ENCODE peak calls at places on chromosomes 7 and 10, in seven cellular contexts. Q is SK-N-SH, C is lung, Z is posterior vena cava, P is ELR, K is astrocyte of the spinal cord, L is mesenchymal stem cell. Y is an unnamed sample.
A peak's percentile ranks its signal among the peaks of the same experiment; 100 is the strongest.

GRCh38 chr7:30255096-30255769 is 29.2 kb upstream of the ZNRF2 start:
- DNase-seq in Q (no peak), C (no peak), Z (no peak), P (no peak), K (no peak), L (no peak), Y (no peak)

GRCh38 chr7:114481995-114482394 is 67.4 kb downstream of the FOXP2 start:
- DNase-seq in Q (no peak), C (no peak), Z (no peak), P (peak; percentile 43), K (peak; percentile 19), L (peak; percentile 2), Y (peak; percentile 7)

GRCh38 chr7:74164985-74165456 is 9.1 kb upstream of the EIF4H start:
- DNase-seq in Q (no peak), C (no peak), Z (no peak), P (peak; percentile 37), K (no peak), L (peak; percentile 58), Y (peak; percentile 31)

GRCh38 chr10:87786421-87786820 is 31.6 kb downstream of the ATAD1 start:
- DNase-seq in Q (no peak), C (no peak), Z (no peak), P (no peak), K (no peak), L (no peak), Y (no peak)

GRCh38 chr10:33743429-33743857 is 409.0 kb upstream of the NRP1 start:
- DNase-seq in Q (no peak), C (no peak), Z (no peak), P (no peak), K (no peak), L (no peak), Y (no peak)

GRCh38 chr10:13873201-13873600 is 286.4 kb downstream of the PRPF18 start:
- DNase-seq in Q (no peak), C (no peak), Z (no peak), P (no peak), K (no peak), L (no peak), Y (no peak)

GRCh38 chr10:127040756-127041155 is 135.5 kb downstream of the DOCK1 start:
- DNase-seq in Q (no peak), C (no peak), Z (no peak), P (peak; percentile 17), K (no peak), L (no peak), Y (no peak)

GRCh38 chr10:124367414-124367813 is 51.3 kb downstream of the OAT start:
- DNase-seq in Q (no peak), C (no peak), Z (peak; percentile 38), P (no peak), K (no peak), L (no peak), Y (no peak)

GRCh38 chr10:79078367-79079073 is 9.8 kb downstream of the ZMIZ1 start:
- DNase-seq in Q (no peak), C (no peak), Z (no peak), P (no peak), K (no peak), L (no peak), Y (no peak)

GRCh38 chr7:78769551-78770101 is 683.8 kb downstream of the MAGI2 start:
- DNase-seq in Q (peak; percentile 22), C (no peak), Z (no peak), P (peak; percentile 13), K (no peak), L (peak; percentile 15), Y (peak; percentile 18)

GRCh38 chr10:86586516-86586915 is 64.9 kb upstream of the WAPL start:
- DNase-seq in Q (no peak), C (no peak), Z (no peak), P (no peak), K (no peak), L (no peak), Y (no peak)

GRCh38 chr10:62658516-62658915 is 146.0 kb upstream of the ADO start:
- DNase-seq in Q (no peak), C (no peak), Z (no peak), P (no peak), K (no peak), L (no peak), Y (no peak)

GRCh38 chr10:35208536-35208935 is 81.9 kb downstream of the CREM start:
- DNase-seq in Q (no peak), C (no peak), Z (no peak), P (no peak), K (no peak), L (no peak), Y (no peak)

GRCh38 chr7:142319970-142320369 is 62.1 kb upstream of the PRSS58 start:
- DNase-seq in Q (no peak), C (no peak), Z (no peak), P (peak; percentile 18), K (no peak), L (no peak), Y (no peak)

GRCh38 chr10:119025336-119025735 is 4.2 kb upstream of the NANOS1 start:
- DNase-seq in Q (peak; percentile 58), C (peak; percentile 90), Z (peak; percentile 86), P (peak; percentile 86), K (peak; percentile 81), L (peak; percentile 77), Y (peak; percentile 35)

GRCh38 chr7:49630513-49630912 is 142.9 kb upstream of the VWC2 start:
- DNase-seq in Q (no peak), C (no peak), Z (no peak), P (no peak), K (no peak), L (no peak), Y (no peak)

GRCh38 chr10:120600871-120601644 is 144.0 kb downstream of the PLPP4 start:
- DNase-seq in Q (peak; percentile 61), C (no peak), Z (no peak), P (peak; percentile 33), K (peak; percentile 54), L (no peak), Y (no peak)

GRCh38 chr10:103881420-103882284 is 26.3 kb upstream of the SH3PXD2A start:
- DNase-seq in Q (no peak), C (no peak), Z (no peak), P (no peak), K (no peak), L (no peak), Y (no peak)

GRCh38 chr10:125845617-125846016 is 22.3 kb downstream of the BCCIP start:
- DNase-seq in Q (no peak), C (no peak), Z (no peak), P (no peak), K (no peak), L (no peak), Y (no peak)

GRCh38 chr7:129610709-129611245 is 743 bp upstream of the NRF1 start:
- DNase-seq in Q (peak; percentile 40), C (no peak), Z (no peak), P (no peak), K (no peak), L (no peak), Y (peak; percentile 15)

GRCh38 chr10:116960066-116960465 is 44.9 kb downstream of the SHTN1 start:
- DNase-seq in Q (no peak), C (no peak), Z (no peak), P (no peak), K (peak; percentile 18), L (no peak), Y (no peak)

GRCh38 chr7:94856643-94857042 is 50.8 kb upstream of the PPP1R9A start:
- DNase-seq in Q (no peak), C (no peak), Z (no peak), P (no peak), K (peak; percentile 2), L (no peak), Y (peak; percentile 58)

GRCh38 chr10:130409931-130410330 is 273.7 kb downstream of the GLRX3 start:
- DNase-seq in Q (no peak), C (no peak), Z (no peak), P (no peak), K (no peak), L (no peak), Y (no peak)

GRCh38 chr7:91946549-91946948 is 5.9 kb downstream of the AKAP9 start:
- DNase-seq in Q (no peak), C (no peak), Z (no peak), P (no peak), K (no peak), L (no peak), Y (no peak)

GRCh38 chr7:92178928-92179373 is at the start of gene LRRD1:
- DNase-seq in Q (peak; percentile 95), C (peak; percentile 91), Z (peak; percentile 95), P (peak; percentile 86), K (peak; percentile 86), L (peak; percentile 75), Y (peak; percentile 58)

GRCh38 chr7:93877742-93878141 is 12.8 kb downstream of the TFPI2 start:
- DNase-seq in Q (no peak), C (no peak), Z (no peak), P (no peak), K (no peak), L (peak; percentile 53), Y (no peak)

GRCh38 chr7:138822867-138823535 is 25.0 kb upstream of the ATP6V0A4 start:
- DNase-seq in Q (no peak), C (no peak), Z (no peak), P (no peak), K (no peak), L (no peak), Y (no peak)

GRCh38 chr10:118732253-118733194 is 22.2 kb downstream of the CACUL1 start:
- DNase-seq in Q (no peak), C (no peak), Z (no peak), P (no peak), K (no peak), L (no peak), Y (no peak)

GRCh38 chr10:71044720-71045119 is 156.4 kb upstream of the PCBD1 start:
- DNase-seq in Q (no peak), C (no peak), Z (peak; percentile 23), P (no peak), K (no peak), L (no peak), Y (no peak)

GRCh38 chr7:71987200-71987767 is 424.9 kb downstream of the CALN1 start:
- DNase-seq in Q (no peak), C (peak; percentile 17), Z (no peak), P (no peak), K (no peak), L (no peak), Y (no peak)

GRCh38 chr10:67921065-67921464 is 36.6 kb downstream of the SIRT1 start:
- DNase-seq in Q (no peak), C (no peak), Z (no peak), P (no peak), K (no peak), L (no peak), Y (no peak)